ENCODE peak calls at places on chromosomes 11 and 22, in ten cellular contexts. V is HEK293T, G is cardiac fibroblast, S is NCI-H1436, H is spleen, I is right atrium auricular region, Y is fibroblast of lung, D is HFFc6, U is body of pancreas, M is non-pigmented ciliary epithelial cell. O is an unnamed sample.

GRCh38 chr11:46071091-46071490 is 50.2 kb downstream of the PHF21A start:
- DNase-seq in V (no peak), G (no peak), S (no peak), H (no peak), I (no peak), Y (no peak), D (no peak), U (no peak), M (no peak), O (no peak)

GRCh38 chr11:111975076-111975806 is 38.1 kb downstream of the DIXDC1 start:
- DNase-seq in V (no peak), G (no peak), S (no peak), H (no peak), I (no peak), Y (no peak), D (no peak), U (no peak), M (no peak), O (no peak)

GRCh38 chr11:63567044-63567840 is 4.1 kb upstream of the PLAAT2 start:
- DNase-seq in V (no peak), G (peak; percentile 92), S (peak; percentile 55), H (no peak), I (peak; percentile 60), Y (peak; percentile 81), D (peak; percentile 83), U (peak; percentile 16), M (peak; percentile 80), O (no peak)

GRCh38 chr11:9851366-9851765 is 187.5 kb downstream of the SWAP70 start:
- DNase-seq in V (no peak), G (peak; percentile 77), S (no peak), H (no peak), I (no peak), Y (no peak), D (peak; percentile 61), U (no peak), M (no peak), O (no peak)

GRCh38 chr11:36214484-36214883 is 74.7 kb downstream of the COMMD9 start:
- DNase-seq in V (no peak), G (no peak), S (no peak), H (no peak), I (no peak), Y (no peak), D (no peak), U (no peak), M (no peak), O (no peak)

GRCh38 chr11:67351275-67352005 is 1.9 kb downstream of the POLD4 start:
- DNase-seq in V (peak; percentile 84), G (peak; percentile 88), S (peak; percentile 69), H (peak; percentile 90), I (no peak), Y (peak; percentile 81), D (peak; percentile 48), U (peak; percentile 75), M (no peak), O (no peak)

GRCh38 chr11:14101388-14101787 is 138.9 kb downstream of the SPON1 start:
- DNase-seq in V (no peak), G (no peak), S (no peak), H (no peak), I (no peak), Y (no peak), D (no peak), U (no peak), M (no peak), O (no peak)

GRCh38 chr11:72787262-72788104 is 6.4 kb downstream of the STARD10 start:
- DNase-seq in V (peak; percentile 59), G (no peak), S (peak; percentile 10), H (peak; percentile 81), I (no peak), Y (no peak), D (no peak), U (peak; percentile 49), M (no peak), O (no peak)

GRCh38 chr11:100730266-100730665 is 43.2 kb downstream of the ARHGAP42 start:
- DNase-seq in V (no peak), G (peak; percentile 65), S (no peak), H (no peak), I (no peak), Y (peak; percentile 61), D (no peak), U (no peak), M (no peak), O (no peak)

GRCh38 chr11:79167510-79168188 is 273.2 kb downstream of the TENM4 start:
- DNase-seq in V (no peak), G (no peak), S (no peak), H (no peak), I (no peak), Y (peak; percentile 6), D (no peak), U (no peak), M (no peak), O (no peak)

GRCh38 chr11:119629085-119629484 is 99.9 kb downstream of the NECTIN1 start:
- DNase-seq in V (no peak), G (no peak), S (no peak), H (no peak), I (no peak), Y (no peak), D (no peak), U (no peak), M (no peak), O (no peak)

GRCh38 chr22:40178417-40179409 is 988 bp downstream of the TNRC6B start:
- DNase-seq in V (no peak), G (peak; percentile 53), S (no peak), H (peak; percentile 77), I (no peak), Y (peak; percentile 48), D (peak; percentile 56), U (no peak), M (no peak), O (no peak)

GRCh38 chr11:126328444-126328843 is 24.6 kb downstream of the DCPS start:
- DNase-seq in V (no peak), G (no peak), S (no peak), H (peak; percentile 68), I (no peak), Y (no peak), D (no peak), U (no peak), M (no peak), O (no peak)

GRCh38 chr22:28444659-28445058 is 235.0 kb downstream of the TTC28 start:
- DNase-seq in V (no peak), G (no peak), S (no peak), H (no peak), I (no peak), Y (no peak), D (no peak), U (no peak), M (no peak), O (no peak)

GRCh38 chr11:65442952-65443351 is 20.4 kb downstream of the NEAT1 start:
- DNase-seq in V (no peak), G (peak; percentile 57), S (no peak), H (no peak), I (peak; percentile 65), Y (no peak), D (peak; percentile 36), U (no peak), M (no peak), O (no peak)

GRCh38 chr11:11849127-11849746 is 7.5 kb downstream of the USP47 start:
- DNase-seq in V (peak; percentile 45), G (peak; percentile 84), S (peak; percentile 39), H (peak; percentile 80), I (no peak), Y (peak; percentile 79), D (peak; percentile 56), U (peak; percentile 71), M (no peak), O (no peak)

GRCh38 chr11:98545544-98546175 is 475.1 kb upstream of the CNTN5 start:
- DNase-seq in V (no peak), G (no peak), S (no peak), H (no peak), I (no peak), Y (no peak), D (no peak), U (no peak), M (no peak), O (no peak)

GRCh38 chr22:45351956-45352355 is 42.2 kb downstream of the FAM118A start:
- DNase-seq in V (no peak), G (no peak), S (no peak), H (no peak), I (no peak), Y (no peak), D (no peak), U (no peak), M (no peak), O (no peak)

GRCh38 chr11:58688779-58689503 is 42.8 kb downstream of the GLYAT start:
- DNase-seq in V (no peak), G (no peak), S (no peak), H (no peak), I (no peak), Y (no peak), D (peak; percentile 1), U (no peak), M (no peak), O (no peak)

GRCh38 chr22:17436382-17436951 is 67.2 kb downstream of the CECR2 start:
- DNase-seq in V (peak; percentile 34), G (peak; percentile 52), S (no peak), H (no peak), I (no peak), Y (peak; percentile 75), D (no peak), U (no peak), M (no peak), O (no peak)

GRCh38 chr11:126082251-126083109 is 19.8 kb upstream of the CDON start:
- DNase-seq in V (no peak), G (no peak), S (peak; percentile 57), H (no peak), I (no peak), Y (no peak), D (no peak), U (no peak), M (no peak), O (no peak)

GRCh38 chr11:639324-639977 is 2.4 kb downstream of the DRD4 start:
- DNase-seq in V (no peak), G (no peak), S (no peak), H (no peak), I (no peak), Y (no peak), D (no peak), U (no peak), M (no peak), O (no peak)

GRCh38 chr11:8055111-8055835 is 25.7 kb upstream of the TUB start:
- DNase-seq in V (no peak), G (no peak), S (no peak), H (peak; percentile 66), I (peak; percentile 55), Y (no peak), D (no peak), U (no peak), M (no peak), O (no peak)

GRCh38 chr22:43209971-43210370 is 23.0 kb upstream of the TTLL12 start:
- DNase-seq in V (no peak), G (no peak), S (no peak), H (no peak), I (no peak), Y (no peak), D (no peak), U (no peak), M (no peak), O (no peak)

GRCh38 chr11:121321614-121322243 is 29.2 kb downstream of the SC5D start:
- DNase-seq in V (no peak), G (peak; percentile 18), S (peak; percentile 12), H (no peak), I (no peak), Y (peak; percentile 39), D (peak; percentile 16), U (no peak), M (no peak), O (no peak)

O was measured in SIG-M5.